ENCODE peak calls at places on chromosomes 2 and 18, in five cellular contexts. One of them, this sample, is unnamed.

GRCh38 chr2:43184339-43184895 is 42.0 kb downstream of the ZFP36L2 start:
- DNase-seq in colonic mucosa: peak
- DNase-seq in GM12865: no peak
- DNase-seq in spleen: no peak
- DNase-seq in astrocyte of the spinal cord: peak
- DNase-seq in this sample: no peak

GRCh38 chr18:75247601-75248421 is 37.2 kb downstream of the TSHZ1 start:
- DNase-seq in GM12865: peak
- DNase-seq in astrocyte of the spinal cord: peak
- DNase-seq in colonic mucosa: no peak
- DNase-seq in spleen: no peak
- DNase-seq in this sample: peak

GRCh38 chr2:149040451-149040850 is 2.0 kb downstream of the LYPD6B start:
- DNase-seq in spleen: no peak
- DNase-seq in colonic mucosa: peak
- DNase-seq in GM12865: peak
- DNase-seq in astrocyte of the spinal cord: no peak
- DNase-seq in this sample: peak

GRCh38 chr18:3726241-3726951 is 276.4 kb downstream of the TGIF1 start:
- DNase-seq in colonic mucosa: no peak
- DNase-seq in GM12865: no peak
- DNase-seq in spleen: no peak
- DNase-seq in astrocyte of the spinal cord: no peak
- DNase-seq in this sample: no peak

GRCh38 chr2:16900405-16901025 is 234.9 kb upstream of the CYRIA start:
- DNase-seq in spleen: no peak
- DNase-seq in astrocyte of the spinal cord: no peak
- DNase-seq in GM12865: peak
- DNase-seq in colonic mucosa: peak
- DNase-seq in this sample: peak

GRCh38 chr2:237128026-237128703 is 42.5 kb downstream of the COPS8 start:
- DNase-seq in colonic mucosa: peak
- DNase-seq in spleen: no peak
- DNase-seq in GM12865: no peak
- DNase-seq in astrocyte of the spinal cord: peak
- DNase-seq in this sample: no peak

GRCh38 chr18:474416-474815 is 26.1 kb downstream of the COLEC12 start:
- DNase-seq in colonic mucosa: no peak
- DNase-seq in GM12865: no peak
- DNase-seq in astrocyte of the spinal cord: no peak
- DNase-seq in spleen: no peak
- DNase-seq in this sample: no peak

GRCh38 chr2:45128580-45128997 is 119.3 kb upstream of the SIX2 start:
- DNase-seq in GM12865: no peak
- DNase-seq in astrocyte of the spinal cord: peak
- DNase-seq in spleen: no peak
- DNase-seq in colonic mucosa: no peak
- DNase-seq in this sample: no peak

GRCh38 chr2:54254180-54254579 is 1.8 kb downstream of the TSPYL6 start:
- DNase-seq in spleen: no peak
- DNase-seq in astrocyte of the spinal cord: no peak
- DNase-seq in GM12865: no peak
- DNase-seq in colonic mucosa: no peak
- DNase-seq in this sample: no peak

GRCh38 chr2:134169788-134170187 is 84.1 kb upstream of the MGAT5 start:
- DNase-seq in colonic mucosa: no peak
- DNase-seq in GM12865: peak
- DNase-seq in spleen: no peak
- DNase-seq in astrocyte of the spinal cord: no peak
- DNase-seq in this sample: no peak

GRCh38 chr2:38092196-38092902 is 16.4 kb upstream of the CYP1B1 start:
- DNase-seq in GM12865: no peak
- DNase-seq in spleen: no peak
- DNase-seq in colonic mucosa: no peak
- DNase-seq in astrocyte of the spinal cord: peak
- DNase-seq in this sample: no peak

GRCh38 chr2:180130403-180130802 is 123.3 kb upstream of the CWC22 start:
- DNase-seq in astrocyte of the spinal cord: peak
- DNase-seq in colonic mucosa: no peak
- DNase-seq in spleen: no peak
- DNase-seq in GM12865: no peak
- DNase-seq in this sample: no peak

GRCh38 chr2:185221-185620 is 78.6 kb downstream of the SH3YL1 start:
- DNase-seq in GM12865: no peak
- DNase-seq in spleen: no peak
- DNase-seq in astrocyte of the spinal cord: no peak
- DNase-seq in colonic mucosa: no peak
- DNase-seq in this sample: no peak

GRCh38 chr2:12856934-12857660 is 140.4 kb downstream of the TRIB2 start:
- DNase-seq in GM12865: peak
- DNase-seq in spleen: no peak
- DNase-seq in colonic mucosa: no peak
- DNase-seq in astrocyte of the spinal cord: peak
- DNase-seq in this sample: peak

GRCh38 chr2:101150306-101151140 is 659 bp downstream of the TBC1D8 start:
- DNase-seq in spleen: peak
- DNase-seq in GM12865: peak
- DNase-seq in colonic mucosa: peak
- DNase-seq in astrocyte of the spinal cord: no peak
- DNase-seq in this sample: no peak

GRCh38 chr2:195051401-195051800 is 605.6 kb upstream of the SLC39A10 start:
- DNase-seq in spleen: no peak
- DNase-seq in GM12865: no peak
- DNase-seq in colonic mucosa: no peak
- DNase-seq in astrocyte of the spinal cord: peak
- DNase-seq in this sample: no peak

GRCh38 chr2:147490612-147491261 is 354.1 kb upstream of the ACVR2A start:
- DNase-seq in colonic mucosa: no peak
- DNase-seq in GM12865: peak
- DNase-seq in astrocyte of the spinal cord: no peak
- DNase-seq in spleen: no peak
- DNase-seq in this sample: no peak

GRCh38 chr2:54464334-54464733 is 8.2 kb downstream of the SPTBN1 start:
- DNase-seq in spleen: no peak
- DNase-seq in colonic mucosa: no peak
- DNase-seq in astrocyte of the spinal cord: no peak
- DNase-seq in GM12865: no peak
- DNase-seq in this sample: no peak

GRCh38 chr18:13635046-13635445 is 91.3 kb downstream of the FAM210A start:
- DNase-seq in spleen: no peak
- DNase-seq in astrocyte of the spinal cord: no peak
- DNase-seq in GM12865: no peak
- DNase-seq in colonic mucosa: no peak
- DNase-seq in this sample: no peak

GRCh38 chr2:238262496-238263122 is 22.8 kb upstream of the HES6 start:
- DNase-seq in astrocyte of the spinal cord: no peak
- DNase-seq in GM12865: no peak
- DNase-seq in colonic mucosa: no peak
- DNase-seq in spleen: no peak
- DNase-seq in this sample: no peak

GRCh38 chr2:190973262-190973661 is 40.7 kb downstream of the STAT1 start:
- DNase-seq in spleen: no peak
- DNase-seq in colonic mucosa: no peak
- DNase-seq in GM12865: no peak
- DNase-seq in astrocyte of the spinal cord: no peak
- DNase-seq in this sample: no peak

GRCh38 chr2:190973726-190974628 is 40.0 kb downstream of the STAT1 start:
- DNase-seq in GM12865: no peak
- DNase-seq in spleen: no peak
- DNase-seq in colonic mucosa: no peak
- DNase-seq in astrocyte of the spinal cord: no peak
- DNase-seq in this sample: no peak

GRCh38 chr2:190970872-190971506 is 43.0 kb downstream of the STAT1 start:
- DNase-seq in astrocyte of the spinal cord: no peak
- DNase-seq in GM12865: no peak
- DNase-seq in spleen: no peak
- DNase-seq in colonic mucosa: no peak
- DNase-seq in this sample: no peak

GRCh38 chr2:190972846-190973245 is 41.1 kb downstream of the STAT1 start:
- DNase-seq in colonic mucosa: no peak
- DNase-seq in spleen: no peak
- DNase-seq in GM12865: no peak
- DNase-seq in astrocyte of the spinal cord: no peak
- DNase-seq in this sample: no peak

GRCh38 chr2:190972213-190972612 is 41.8 kb downstream of the STAT1 start:
- DNase-seq in colonic mucosa: no peak
- DNase-seq in spleen: no peak
- DNase-seq in GM12865: no peak
- DNase-seq in astrocyte of the spinal cord: no peak
- DNase-seq in this sample: no peak
- H3K4me3 ChIP-seq in colonic mucosa: no peak
- H3K4me3 ChIP-seq in spleen: no peak
- H3K4me3 ChIP-seq in GM12865: no peak
- H3K4me3 ChIP-seq in astrocyte of the spinal cord: no peak
- H3K4me3 ChIP-seq in this sample: no peak

GRCh38 chr2:241833938-241834852 is 24.5 kb downstream of the PDCD1 start:
- DNase-seq in astrocyte of the spinal cord: no peak
- DNase-seq in spleen: no peak
- DNase-seq in colonic mucosa: no peak
- DNase-seq in GM12865: no peak
- DNase-seq in this sample: no peak
- H3K4me3 ChIP-seq in astrocyte of the spinal cord: no peak
- H3K4me3 ChIP-seq in spleen: no peak
- H3K4me3 ChIP-seq in colonic mucosa: no peak
- H3K4me3 ChIP-seq in GM12865: no peak
- H3K4me3 ChIP-seq in this sample: no peak

GRCh38 chr2:235328991-235329390 is 164.9 kb upstream of the AGAP1 start:
- DNase-seq in astrocyte of the spinal cord: no peak
- DNase-seq in spleen: no peak
- DNase-seq in GM12865: no peak
- DNase-seq in colonic mucosa: no peak
- DNase-seq in this sample: no peak

GRCh38 chr2:235332240-235332890 is 161.5 kb upstream of the AGAP1 start:
- DNase-seq in astrocyte of the spinal cord: no peak
- DNase-seq in colonic mucosa: no peak
- DNase-seq in spleen: no peak
- DNase-seq in GM12865: no peak
- DNase-seq in this sample: no peak

GRCh38 chr2:235334179-235334578 is 159.7 kb upstream of the AGAP1 start:
- DNase-seq in astrocyte of the spinal cord: no peak
- DNase-seq in GM12865: no peak
- DNase-seq in colonic mucosa: no peak
- DNase-seq in spleen: no peak
- DNase-seq in this sample: no peak

GRCh38 chr2:235330775-235331438 is 162.9 kb upstream of the AGAP1 start:
- DNase-seq in spleen: no peak
- DNase-seq in astrocyte of the spinal cord: peak
- DNase-seq in colonic mucosa: no peak
- DNase-seq in GM12865: no peak
- DNase-seq in this sample: no peak

GRCh38 chr2:235333076-235333475 is 160.8 kb upstream of the AGAP1 start:
- DNase-seq in GM12865: no peak
- DNase-seq in colonic mucosa: no peak
- DNase-seq in spleen: no peak
- DNase-seq in astrocyte of the spinal cord: no peak
- DNase-seq in this sample: no peak
- H3K4me3 ChIP-seq in GM12865: no peak
- H3K4me3 ChIP-seq in colonic mucosa: no peak
- H3K4me3 ChIP-seq in spleen: no peak
- H3K4me3 ChIP-seq in astrocyte of the spinal cord: no peak
- H3K4me3 ChIP-seq in this sample: no peak

GRCh38 chr2:151975460-151976414 is 123.1 kb downstream of the CACNB4 start:
- DNase-seq in GM12865: no peak
- DNase-seq in astrocyte of the spinal cord: no peak
- DNase-seq in colonic mucosa: no peak
- DNase-seq in spleen: no peak
- DNase-seq in this sample: no peak
- H3K4me3 ChIP-seq in GM12865: no peak
- H3K4me3 ChIP-seq in astrocyte of the spinal cord: no peak
- H3K4me3 ChIP-seq in colonic mucosa: no peak
- H3K4me3 ChIP-seq in spleen: no peak
- H3K4me3 ChIP-seq in this sample: no peak

GRCh38 chr2:213152888-213153287 is 1.5 kb upstream of the IKZF2 start:
- DNase-seq in GM12865: no peak
- DNase-seq in astrocyte of the spinal cord: no peak
- DNase-seq in colonic mucosa: no peak
- DNase-seq in spleen: no peak
- DNase-seq in this sample: no peak
- H3K4me3 ChIP-seq in GM12865: peak
- H3K4me3 ChIP-seq in astrocyte of the spinal cord: peak
- H3K4me3 ChIP-seq in colonic mucosa: peak
- H3K4me3 ChIP-seq in spleen: peak
- H3K4me3 ChIP-seq in this sample: peak

DNA sequence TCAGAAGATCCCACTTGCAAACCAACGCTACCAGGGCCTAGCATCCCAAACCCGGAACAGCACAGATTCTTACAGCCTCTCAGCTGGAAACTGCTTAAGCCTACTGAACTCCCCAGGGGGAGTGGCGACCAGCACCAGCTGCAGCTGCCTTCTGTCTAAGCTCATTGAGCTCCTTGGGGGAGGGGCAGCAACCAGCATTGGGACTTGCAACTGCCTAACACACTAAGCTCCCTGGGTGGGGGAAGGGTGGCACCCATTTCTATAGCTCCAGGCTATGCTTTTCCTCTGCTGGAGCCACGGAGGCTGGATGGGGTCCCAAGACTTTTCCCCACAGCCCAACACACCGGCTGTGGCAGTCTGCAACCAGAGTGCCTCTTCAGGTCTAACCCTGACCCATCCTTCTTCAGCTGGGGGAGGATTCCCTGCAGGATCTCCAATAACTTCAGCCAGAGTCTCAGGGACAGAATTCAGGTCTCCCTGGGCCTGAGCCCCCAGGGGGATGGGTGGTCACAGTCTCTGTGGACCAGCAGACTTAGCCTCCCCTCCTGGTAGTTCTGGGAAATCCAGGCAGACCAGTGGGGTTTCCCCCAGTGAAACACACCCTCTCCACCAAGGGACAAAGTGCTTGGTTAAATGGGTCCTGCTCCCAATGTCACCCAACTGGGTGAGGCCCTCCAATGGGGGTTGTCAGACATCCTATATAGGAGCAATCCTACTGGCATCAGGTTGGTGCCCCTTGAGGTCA is 45.9 kb upstream of the ITGA4 start:
- DNase-seq in astrocyte of the spinal cord: no peak
- DNase-seq in GM12865: peak
- DNase-seq in colonic mucosa: no peak
- DNase-seq in spleen: peak
- DNase-seq in this sample: peak
- H3K4me3 ChIP-seq in astrocyte of the spinal cord: no peak
- H3K4me3 ChIP-seq in GM12865: no peak
- H3K4me3 ChIP-seq in colonic mucosa: no peak
- H3K4me3 ChIP-seq in spleen: no peak
- H3K4me3 ChIP-seq in this sample: peak

GRCh38 chr18:44678725-44679055 is 2.0 kb upstream of the SETBP1 start:
- DNase-seq in astrocyte of the spinal cord: no peak
- DNase-seq in GM12865: no peak
- DNase-seq in spleen: no peak
- DNase-seq in colonic mucosa: no peak
- DNase-seq in this sample: peak
- H3K4me3 ChIP-seq in astrocyte of the spinal cord: peak
- H3K4me3 ChIP-seq in GM12865: no peak
- H3K4me3 ChIP-seq in spleen: peak
- H3K4me3 ChIP-seq in colonic mucosa: peak
- H3K4me3 ChIP-seq in this sample: no peak

GRCh38 chr2:29000954-29001353 is 19.9 kb downstream of the TOGARAM2 start:
- DNase-seq in astrocyte of the spinal cord: no peak
- DNase-seq in colonic mucosa: no peak
- DNase-seq in spleen: no peak
- DNase-seq in GM12865: no peak
- DNase-seq in this sample: no peak
- H3K4me3 ChIP-seq in astrocyte of the spinal cord: no peak
- H3K4me3 ChIP-seq in colonic mucosa: no peak
- H3K4me3 ChIP-seq in spleen: no peak
- H3K4me3 ChIP-seq in GM12865: no peak
- H3K4me3 ChIP-seq in this sample: no peak

This sample was measured in Jurkat, Clone E6-1.